ENCODE peak calls at places on chromosomes 2 and 18, in five cellular contexts. One of them, this sample, is unnamed.

GRCh38 chr18:43651067-43651466 is 373.8 kb upstream of the SYT4 start:
- DNase-seq in PC-9: no peak
- DNase-seq in endothelial cell of umbilical vein: no peak
- DNase-seq in fibroblast of lung: no peak
- DNase-seq in SK-N-MC: peak
- DNase-seq in this sample: no peak

GRCh38 chr2:230439590-230439989 is 23.6 kb downstream of the SP100 start:
- DNase-seq in PC-9: no peak
- DNase-seq in endothelial cell of umbilical vein: peak
- DNase-seq in fibroblast of lung: peak
- DNase-seq in SK-N-MC: no peak
- DNase-seq in this sample: no peak

GRCh38 chr2:202716953-202717597 is 82.3 kb downstream of the FAM117B start:
- DNase-seq in PC-9: no peak
- DNase-seq in endothelial cell of umbilical vein: no peak
- DNase-seq in fibroblast of lung: no peak
- DNase-seq in SK-N-MC: no peak
- DNase-seq in this sample: no peak

GRCh38 chr2:163735692-163736432 is at the start of gene FIGN:
- DNase-seq in PC-9: peak
- DNase-seq in endothelial cell of umbilical vein: peak
- DNase-seq in fibroblast of lung: peak
- DNase-seq in SK-N-MC: no peak
- DNase-seq in this sample: peak

GRCh38 chr2:105934467-105934866 is 189.8 kb downstream of the NCK2 start:
- DNase-seq in PC-9: no peak
- DNase-seq in endothelial cell of umbilical vein: no peak
- DNase-seq in fibroblast of lung: no peak
- DNase-seq in SK-N-MC: no peak
- DNase-seq in this sample: peak

GRCh38 chr18:49763590-49763989 is 49.7 kb downstream of the ACAA2 start:
- DNase-seq in PC-9: no peak
- DNase-seq in endothelial cell of umbilical vein: no peak
- DNase-seq in fibroblast of lung: no peak
- DNase-seq in SK-N-MC: no peak
- DNase-seq in this sample: no peak

GRCh38 chr2:232571026-232571474 is 20.6 kb downstream of the EIF4E2 start:
- DNase-seq in PC-9: no peak
- DNase-seq in endothelial cell of umbilical vein: no peak
- DNase-seq in fibroblast of lung: no peak
- DNase-seq in SK-N-MC: no peak
- DNase-seq in this sample: no peak

GRCh38 chr2:66477125-66477842 is 42.4 kb downstream of the MEIS1 start:
- DNase-seq in PC-9: no peak
- DNase-seq in endothelial cell of umbilical vein: peak
- DNase-seq in fibroblast of lung: peak
- DNase-seq in SK-N-MC: no peak
- DNase-seq in this sample: no peak

GRCh38 chr2:219887870-219888269 is 260.4 kb downstream of the SLC4A3 start:
- DNase-seq in PC-9: no peak
- DNase-seq in endothelial cell of umbilical vein: no peak
- DNase-seq in fibroblast of lung: peak
- DNase-seq in SK-N-MC: no peak
- DNase-seq in this sample: no peak

GRCh38 chr2:213818436-213818835 is 534.2 kb downstream of the SPAG16 start:
- DNase-seq in PC-9: no peak
- DNase-seq in endothelial cell of umbilical vein: no peak
- DNase-seq in fibroblast of lung: peak
- DNase-seq in SK-N-MC: no peak
- DNase-seq in this sample: no peak

GRCh38 chr2:162301151-162301804 is 17.2 kb downstream of the IFIH1 start:
- DNase-seq in PC-9: no peak
- DNase-seq in endothelial cell of umbilical vein: peak
- DNase-seq in fibroblast of lung: peak
- DNase-seq in SK-N-MC: peak
- DNase-seq in this sample: peak

GRCh38 chr2:27655155-27655951 is 8.1 kb downstream of the SUPT7L start:
- DNase-seq in PC-9: no peak
- DNase-seq in endothelial cell of umbilical vein: peak
- DNase-seq in fibroblast of lung: peak
- DNase-seq in SK-N-MC: no peak
- DNase-seq in this sample: no peak

GRCh38 chr2:128381001-128381938 is 62.6 kb upstream of the HS6ST1 start:
- DNase-seq in PC-9: no peak
- DNase-seq in endothelial cell of umbilical vein: no peak
- DNase-seq in fibroblast of lung: no peak
- DNase-seq in SK-N-MC: no peak
- DNase-seq in this sample: no peak

GRCh38 chr2:237574467-237574866 is 8.1 kb downstream of the PRLH start:
- DNase-seq in PC-9: no peak
- DNase-seq in endothelial cell of umbilical vein: no peak
- DNase-seq in fibroblast of lung: no peak
- DNase-seq in SK-N-MC: no peak
- DNase-seq in this sample: no peak

GRCh38 chr2:187429989-187430388 is 18.1 kb downstream of the CALCRL start:
- DNase-seq in PC-9: no peak
- DNase-seq in endothelial cell of umbilical vein: peak
- DNase-seq in fibroblast of lung: peak
- DNase-seq in SK-N-MC: no peak
- DNase-seq in this sample: no peak

GRCh38 chr18:2293109-2293839 is 278.0 kb downstream of the METTL4 start:
- DNase-seq in PC-9: no peak
- DNase-seq in endothelial cell of umbilical vein: no peak
- DNase-seq in fibroblast of lung: no peak
- DNase-seq in SK-N-MC: no peak
- DNase-seq in this sample: no peak

GRCh38 chr2:187575081-187576067 is 21.1 kb upstream of the TFPI start:
- DNase-seq in PC-9: no peak
- DNase-seq in endothelial cell of umbilical vein: peak
- DNase-seq in fibroblast of lung: peak
- DNase-seq in SK-N-MC: no peak
- DNase-seq in this sample: no peak

GRCh38 chr2:60961457-60961856 is 56.1 kb upstream of the PEX13 start:
- DNase-seq in PC-9: peak
- DNase-seq in endothelial cell of umbilical vein: no peak
- DNase-seq in fibroblast of lung: peak
- DNase-seq in SK-N-MC: no peak
- DNase-seq in this sample: peak

GRCh38 chr2:240369725-240370585 is 65.5 kb upstream of the GPC1 start:
- DNase-seq in PC-9: peak
- DNase-seq in endothelial cell of umbilical vein: no peak
- DNase-seq in fibroblast of lung: peak
- DNase-seq in SK-N-MC: no peak
- DNase-seq in this sample: peak

GRCh38 chr18:13437801-13438506 is 219.4 kb downstream of the LDLRAD4 start:
- DNase-seq in PC-9: no peak
- DNase-seq in endothelial cell of umbilical vein: no peak
- DNase-seq in fibroblast of lung: no peak
- DNase-seq in SK-N-MC: no peak
- DNase-seq in this sample: no peak

GRCh38 chr2:231680992-231681852 is 27.1 kb upstream of the PTMA start:
- DNase-seq in PC-9: peak
- DNase-seq in endothelial cell of umbilical vein: peak
- DNase-seq in fibroblast of lung: peak
- DNase-seq in SK-N-MC: no peak
- DNase-seq in this sample: peak

GRCh38 chr2:27715318-27716165 is 51.9 kb downstream of the SLC4A1AP start:
- DNase-seq in PC-9: peak
- DNase-seq in endothelial cell of umbilical vein: no peak
- DNase-seq in fibroblast of lung: peak
- DNase-seq in SK-N-MC: no peak
- DNase-seq in this sample: peak

GRCh38 chr2:35526741-35527140 is 828.8 kb upstream of the CRIM1 start:
- DNase-seq in PC-9: no peak
- DNase-seq in endothelial cell of umbilical vein: peak
- DNase-seq in fibroblast of lung: peak
- DNase-seq in SK-N-MC: no peak
- DNase-seq in this sample: no peak

GRCh38 chr2:96265349-96265839 is 403 bp downstream of the TMEM127 start:
- DNase-seq in PC-9: no peak
- DNase-seq in endothelial cell of umbilical vein: peak
- DNase-seq in fibroblast of lung: no peak
- DNase-seq in SK-N-MC: no peak
- DNase-seq in this sample: peak

GRCh38 chr2:234457421-234457820 is 39.5 kb downstream of the ARL4C start:
- DNase-seq in PC-9: peak
- DNase-seq in endothelial cell of umbilical vein: no peak
- DNase-seq in fibroblast of lung: peak
- DNase-seq in SK-N-MC: no peak
- DNase-seq in this sample: no peak

GRCh38 chr18:32200766-32201165 is 10.9 kb downstream of the MEP1B start:
- DNase-seq in PC-9: no peak
- DNase-seq in endothelial cell of umbilical vein: no peak
- DNase-seq in fibroblast of lung: no peak
- DNase-seq in SK-N-MC: peak
- DNase-seq in this sample: peak

GRCh38 chr2:101277111-101277510 is 24.4 kb downstream of the CNOT11 start:
- DNase-seq in PC-9: peak
- DNase-seq in endothelial cell of umbilical vein: peak
- DNase-seq in fibroblast of lung: peak
- DNase-seq in SK-N-MC: no peak
- DNase-seq in this sample: peak

GRCh38 chr2:105127288-105127915 is 89.5 kb downstream of the MRPS9 start:
- DNase-seq in PC-9: no peak
- DNase-seq in endothelial cell of umbilical vein: no peak
- DNase-seq in fibroblast of lung: no peak
- DNase-seq in SK-N-MC: no peak
- DNase-seq in this sample: no peak

GRCh38 chr18:45312727-45313126 is 302.5 kb upstream of the SLC14A2 start:
- DNase-seq in PC-9: no peak
- DNase-seq in endothelial cell of umbilical vein: no peak
- DNase-seq in fibroblast of lung: no peak
- DNase-seq in SK-N-MC: no peak
- DNase-seq in this sample: no peak
- TF ChIP-seq EZH2 in PC-9: no peak
- TF ChIP-seq EZH2 in endothelial cell of umbilical vein: no peak
- TF ChIP-seq EZH2 in fibroblast of lung: no peak
- TF ChIP-seq EZH2 in SK-N-MC: no peak
- TF ChIP-seq EZH2 in this sample: no peak

GRCh38 chr2:70905443-70905842 is 30.3 kb upstream of the ATP6V1B1 start:
- DNase-seq in PC-9: no peak
- DNase-seq in endothelial cell of umbilical vein: no peak
- DNase-seq in fibroblast of lung: no peak
- DNase-seq in SK-N-MC: no peak
- DNase-seq in this sample: no peak
- TF ChIP-seq EZH2 in PC-9: no peak
- TF ChIP-seq EZH2 in endothelial cell of umbilical vein: peak
- TF ChIP-seq EZH2 in fibroblast of lung: no peak
- TF ChIP-seq EZH2 in SK-N-MC: no peak
- TF ChIP-seq EZH2 in this sample: no peak

DNA sequence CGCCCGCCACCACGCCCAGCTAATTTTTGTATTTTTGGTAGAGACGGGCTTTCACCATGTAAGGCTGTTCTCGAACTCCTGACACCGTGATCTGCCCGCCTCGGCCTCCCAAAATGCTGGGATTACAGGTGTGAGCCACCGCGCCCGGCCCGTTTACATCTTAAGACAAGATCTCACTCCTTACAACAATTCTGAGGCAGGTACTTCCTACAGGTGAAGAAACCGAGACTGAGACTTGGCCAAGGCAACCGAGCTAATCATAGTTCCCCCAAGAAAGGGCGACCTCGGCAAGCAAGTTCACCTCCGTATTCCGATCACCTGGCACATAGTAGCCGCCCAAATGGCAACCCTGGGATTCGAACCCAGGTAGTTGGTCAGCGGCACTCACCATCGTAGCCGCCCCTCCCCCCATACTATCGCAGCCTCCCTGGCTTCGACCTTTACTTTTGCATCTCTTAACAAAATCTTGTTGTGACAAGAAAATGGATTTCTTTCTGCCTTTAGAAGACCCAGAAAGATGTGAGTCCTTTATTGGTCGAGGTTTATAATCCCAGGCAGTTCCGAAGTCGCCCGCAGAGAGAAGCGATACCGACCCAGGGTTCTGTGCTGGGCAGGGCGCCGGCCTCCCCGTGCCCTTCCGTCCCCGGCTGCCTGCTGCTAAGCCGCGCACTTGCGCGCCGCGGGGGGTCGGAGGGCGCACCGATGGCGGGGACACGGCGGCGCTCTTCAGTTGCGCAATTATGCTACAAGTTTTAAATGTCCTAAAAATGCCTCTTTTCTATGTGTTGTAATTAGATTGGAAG is 1.1 kb upstream of the FZD5 start:
- DNase-seq in PC-9: no peak
- DNase-seq in endothelial cell of umbilical vein: peak
- DNase-seq in fibroblast of lung: no peak
- DNase-seq in SK-N-MC: no peak
- DNase-seq in this sample: no peak
- TF ChIP-seq EZH2 in PC-9: no peak
- TF ChIP-seq EZH2 in endothelial cell of umbilical vein: no peak
- TF ChIP-seq EZH2 in fibroblast of lung: peak
- TF ChIP-seq EZH2 in SK-N-MC: no peak
- TF ChIP-seq EZH2 in this sample: no peak

GRCh38 chr18:75209129-75209951 is at the start of gene PTGR3:
- DNase-seq in PC-9: peak
- DNase-seq in endothelial cell of umbilical vein: peak
- DNase-seq in fibroblast of lung: peak
- DNase-seq in SK-N-MC: no peak
- DNase-seq in this sample: peak
- TF ChIP-seq EZH2 in PC-9: no peak
- TF ChIP-seq EZH2 in endothelial cell of umbilical vein: no peak
- TF ChIP-seq EZH2 in fibroblast of lung: no peak
- TF ChIP-seq EZH2 in SK-N-MC: no peak
- TF ChIP-seq EZH2 in this sample: no peak

DNA sequence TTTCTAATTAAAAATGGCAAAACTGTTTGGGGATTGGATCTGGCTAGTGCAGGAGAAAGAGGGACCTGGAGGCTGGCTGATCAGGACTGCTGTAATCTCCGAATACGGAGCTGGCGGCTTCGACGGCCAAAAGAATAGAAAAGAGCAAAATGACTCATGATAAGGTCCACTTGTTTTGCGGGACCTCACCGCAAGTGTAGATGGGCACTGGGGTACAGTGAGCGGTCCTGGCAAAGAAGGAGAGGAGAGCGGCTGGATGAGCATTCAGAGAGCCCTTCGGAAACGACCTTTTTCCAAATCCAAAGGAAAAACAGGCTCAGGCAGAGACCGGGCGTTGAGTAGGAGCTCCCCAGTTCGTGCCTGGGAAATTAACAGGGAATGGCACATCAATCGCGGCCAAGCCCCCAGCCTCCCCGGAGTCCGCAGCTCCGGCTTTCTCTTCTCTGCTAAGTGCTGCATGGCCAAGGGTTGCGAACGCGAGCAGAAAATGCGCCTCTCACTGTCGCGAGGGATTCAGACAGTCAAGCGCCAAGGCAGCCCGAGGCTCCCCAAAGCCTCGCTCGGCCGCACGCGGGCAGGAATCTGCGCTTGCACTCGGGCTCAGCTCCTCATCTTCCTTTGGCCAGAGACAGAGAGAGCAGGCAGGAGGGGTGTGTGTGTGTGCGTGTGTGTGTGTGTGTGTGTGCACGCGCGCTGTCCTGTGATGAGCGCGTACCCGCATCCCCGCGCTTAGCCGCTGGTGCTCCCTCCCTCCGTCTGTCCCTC is 1.8 kb downstream of the DCC start:
- DNase-seq in PC-9: no peak
- DNase-seq in endothelial cell of umbilical vein: no peak
- DNase-seq in fibroblast of lung: peak
- DNase-seq in SK-N-MC: no peak
- DNase-seq in this sample: peak
- TF ChIP-seq EZH2 in PC-9: no peak
- TF ChIP-seq EZH2 in endothelial cell of umbilical vein: no peak
- TF ChIP-seq EZH2 in fibroblast of lung: peak
- TF ChIP-seq EZH2 in SK-N-MC: no peak
- TF ChIP-seq EZH2 in this sample: no peak

GRCh38 chr2:199466704-199467461 is 9.1 kb upstream of the SATB2 start:
- DNase-seq in PC-9: no peak
- DNase-seq in endothelial cell of umbilical vein: no peak
- DNase-seq in fibroblast of lung: no peak
- DNase-seq in SK-N-MC: no peak
- DNase-seq in this sample: no peak
- TF ChIP-seq EZH2 in PC-9: no peak
- TF ChIP-seq EZH2 in endothelial cell of umbilical vein: peak
- TF ChIP-seq EZH2 in fibroblast of lung: no peak
- TF ChIP-seq EZH2 in SK-N-MC: no peak
- TF ChIP-seq EZH2 in this sample: peak